ENCODE peak calls at places on chromosomes 12 and 14, in nine cellular contexts. P is T-helper 9 cell; M is activated CD4-positive, alpha-beta T cell treated with anti-CD3 and anti-CD28 coated beads, Interleukin-2, amount 10 ng/mL, durations not matched to agents 7 days and 5 days; Z is suprapubic skin; T is central memory CD4-positive, alpha-beta T cell; J is effector memory CD4-positive, alpha-beta T cell; V is Panc1; O is AG09309; N is stimulated activated CD8-positive, alpha-beta memory T cell treated with anti-CD3 and anti-CD28 coated beads, Interleukin-4, amount 100 ng/mL, for 24 hours. S is an unnamed sample.

GRCh38 chr12:4214912-4215861 is 58.4 kb upstream of the CCND2 start:
- DNase-seq in P (no peak), M (peak; percentile 34), Z (peak; percentile 75), T (peak; percentile 17), J (no peak), V (no peak), O (no peak), N (peak; percentile 8), S (peak; percentile 31)

GRCh38 chr12:124157416-124157815 is 137.5 kb upstream of the RFLNA start:
- DNase-seq in P (no peak), M (no peak), Z (no peak), T (no peak), J (no peak), V (no peak), O (no peak), N (no peak), S (no peak)

GRCh38 chr12:40229690-40230651 is 5.2 kb downstream of the LRRK2 start:
- DNase-seq in P (no peak), M (no peak), Z (no peak), T (no peak), J (no peak), V (no peak), O (no peak), N (no peak), S (no peak)

GRCh38 chr14:81165188-81165587 is 55.6 kb downstream of the GTF2A1 start:
- DNase-seq in P (no peak), M (no peak), Z (no peak), T (no peak), J (no peak), V (no peak), O (no peak), N (no peak), S (no peak)

GRCh38 chr12:120352117-120352516 is 16.8 kb downstream of the MSI1 start:
- DNase-seq in P (no peak), M (no peak), Z (no peak), T (no peak), J (no peak), V (no peak), O (peak; percentile 10), N (no peak), S (no peak)

GRCh38 chr12:92439397-92439779 is 263.4 kb upstream of the PLEKHG7 start:
- DNase-seq in P (no peak), M (no peak), Z (peak; percentile 71), T (no peak), J (no peak), V (no peak), O (peak; percentile 48), N (no peak), S (no peak)

GRCh38 chr12:124191024-124191359 is 103.9 kb upstream of the RFLNA start:
- DNase-seq in P (no peak), M (peak; percentile 9), Z (no peak), T (no peak), J (no peak), V (no peak), O (no peak), N (no peak), S (no peak)

GRCh38 chr14:89372156-89372555 is 44.9 kb downstream of the FOXN3 start:
- DNase-seq in P (no peak), M (no peak), Z (no peak), T (no peak), J (no peak), V (no peak), O (no peak), N (no peak), S (no peak)

GRCh38 chr12:94550964-94551363 is 91.3 kb upstream of the CEP83 start:
- DNase-seq in P (no peak), M (no peak), Z (no peak), T (no peak), J (no peak), V (no peak), O (no peak), N (no peak), S (no peak)

GRCh38 chr12:90940872-90941499 is 14.0 kb downstream of the CCER1 start:
- DNase-seq in P (no peak), M (no peak), Z (no peak), T (no peak), J (no peak), V (peak; percentile 15), O (peak; percentile 29), N (no peak), S (no peak)

GRCh38 chr14:71319646-71320045 is 412.4 kb downstream of the PCNX1 start:
- DNase-seq in P (no peak), M (no peak), Z (no peak), T (no peak), J (no peak), V (peak; percentile 4), O (no peak), N (no peak), S (no peak)

GRCh38 chr12:18467636-18468520 is 206.6 kb downstream of the PIK3C2G start:
- DNase-seq in P (no peak), M (no peak), Z (no peak), T (no peak), J (no peak), V (no peak), O (no peak), N (no peak), S (no peak)

GRCh38 chr14:22977684-22978486 is 4.5 kb downstream of the AJUBA start:
- DNase-seq in P (no peak), M (no peak), Z (peak; percentile 63), T (no peak), J (no peak), V (no peak), O (no peak), N (no peak), S (no peak)